ENCODE peak calls at places on chromosome 18, in six cellular contexts. B, S, J, V, U and N are unnamed samples. For H3K36me3, the result is how much of the 10 kb centered on the place peaks cover.

GRCh38 chr18:23324056-23324811 is 128.9 kb upstream of the RIOK3 start:
- DNase-seq in J (no peak), S (no peak), V (no peak), U (no peak), B (no peak), N (no peak)

GRCh38 chr18:61991836-61992235 is 99.0 kb upstream of the RNF152 start:
- DNase-seq in U (no peak), J (no peak), S (no peak), V (no peak), B (no peak), N (no peak)

GRCh38 chr18:56738184-56738583 is 87.0 kb downstream of the WDR7 start:
- DNase-seq in U (no peak), S (no peak), V (no peak), B (no peak), J (no peak), N (no peak)

GRCh38 chr18:70289351-70290330 is 796 bp downstream of the SOCS6 start:
- DNase-seq in V (no peak), J (peak), U (peak), B (peak), S (peak), N (peak)

GRCh38 chr18:61888622-61889021 is 4.2 kb downstream of the RNF152 start:
- DNase-seq in B (no peak), U (no peak), J (no peak), S (no peak), V (no peak), N (no peak)

GRCh38 chr18:22813648-22814328 is 119.3 kb upstream of the RBBP8 start:
- DNase-seq in V (no peak), U (no peak), B (no peak), J (no peak), S (no peak), N (no peak)

GRCh38 chr18:68033466-68033865 is 516.9 kb upstream of the DSEL start:
- DNase-seq in S (no peak), U (no peak), V (no peak), J (no peak), B (no peak), N (no peak)

GRCh38 chr18:21101172-21101571 is 10.4 kb downstream of the ROCK1 start:
- DNase-seq in V (no peak), U (no peak), B (no peak), S (no peak), J (no peak), N (no peak)

GRCh38 chr18:274313-274712 is 6.5 kb upstream of the THOC1 start:
- DNase-seq in B (no peak), S (no peak), V (no peak), U (no peak), J (no peak), N (no peak)

GRCh38 chr18:24014062-24014985 is at the start of gene TTC39C:
- DNase-seq in V (peak), U (peak), J (peak), B (peak), S (peak), N (peak)

GRCh38 chr18:5626130-5626880 is 82.5 kb upstream of the EPB41L3 start:
- DNase-seq in U (no peak), V (no peak), J (no peak), B (no peak), S (no peak), N (no peak)

GRCh38 chr18:1075310-1075709 is 170.6 kb downstream of the ADCYAP1 start:
- DNase-seq in J (no peak), U (no peak), V (no peak), B (no peak), S (no peak), N (no peak)

GRCh38 chr18:45865466-45865865 is 40.0 kb downstream of the SIGLEC15 start:
- DNase-seq in S (no peak), J (no peak), U (no peak), B (no peak), V (no peak), N (no peak)

GRCh38 chr18:45864081-45864480 is 38.6 kb downstream of the SIGLEC15 start:
- DNase-seq in V (no peak), U (no peak), J (no peak), B (no peak), S (no peak), N (no peak)

GRCh38 chr18:45861926-45862325 is 36.5 kb downstream of the SIGLEC15 start:
- DNase-seq in B (no peak), U (no peak), V (no peak), S (no peak), J (no peak), N (no peak)

GRCh38 chr18:45860971-45861370 is 35.5 kb downstream of the SIGLEC15 start:
- DNase-seq in V (no peak), B (no peak), J (no peak), S (no peak), U (no peak), N (no peak)

GRCh38 chr18:45863469-45863868 is 38.0 kb downstream of the SIGLEC15 start:
- DNase-seq in B (no peak), V (no peak), S (no peak), U (no peak), J (no peak), N (no peak)
- H3K36me3 ChIP-seq in B (under half), V (under half), S (under half), U (under half), J (half or more), N (under half)

DNA sequence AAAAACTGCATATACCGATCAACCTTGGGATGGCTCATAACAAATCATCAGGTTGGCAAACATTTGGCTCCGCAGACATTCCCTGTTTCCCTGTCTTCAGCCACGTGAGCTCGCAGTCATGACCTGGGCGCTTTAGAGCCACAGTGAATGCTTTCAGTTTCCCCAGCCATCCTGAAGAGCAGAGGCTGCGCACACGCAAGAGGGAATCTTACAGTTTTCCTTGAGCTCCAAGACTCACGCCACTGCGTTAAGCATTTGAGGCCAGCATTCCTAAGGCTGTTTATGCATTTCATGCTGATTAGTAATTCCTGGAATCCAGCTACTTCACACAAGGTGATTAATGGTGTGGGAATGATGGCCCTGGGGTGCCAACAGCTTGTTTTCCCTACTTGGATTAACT is 95.1 kb downstream of the MTCL1 start:
- DNase-seq in S (peak), V (no peak), J (no peak), U (no peak), B (no peak), N (no peak)
- H3K4me3 ChIP-seq in S (no peak), V (no peak), J (no peak), U (no peak), B (no peak), N (no peak)

GRCh38 chr18:55097406-55098170 is 138.3 kb upstream of the CCDC68 start:
- DNase-seq in S (no peak), V (no peak), J (no peak), U (no peak), B (no peak), N (no peak)

GRCh38 chr18:55093295-55093694 is 134.0 kb upstream of the CCDC68 start:
- DNase-seq in J (no peak), V (no peak), B (no peak), S (no peak), U (no peak), N (no peak)

GRCh38 chr18:55093808-55094207 is 134.5 kb upstream of the CCDC68 start:
- DNase-seq in V (no peak), B (no peak), S (no peak), U (no peak), J (no peak), N (no peak)

GRCh38 chr18:55095579-55095978 is 136.3 kb upstream of the CCDC68 start:
- DNase-seq in J (no peak), U (no peak), B (no peak), S (no peak), V (no peak), N (no peak)

DNA sequence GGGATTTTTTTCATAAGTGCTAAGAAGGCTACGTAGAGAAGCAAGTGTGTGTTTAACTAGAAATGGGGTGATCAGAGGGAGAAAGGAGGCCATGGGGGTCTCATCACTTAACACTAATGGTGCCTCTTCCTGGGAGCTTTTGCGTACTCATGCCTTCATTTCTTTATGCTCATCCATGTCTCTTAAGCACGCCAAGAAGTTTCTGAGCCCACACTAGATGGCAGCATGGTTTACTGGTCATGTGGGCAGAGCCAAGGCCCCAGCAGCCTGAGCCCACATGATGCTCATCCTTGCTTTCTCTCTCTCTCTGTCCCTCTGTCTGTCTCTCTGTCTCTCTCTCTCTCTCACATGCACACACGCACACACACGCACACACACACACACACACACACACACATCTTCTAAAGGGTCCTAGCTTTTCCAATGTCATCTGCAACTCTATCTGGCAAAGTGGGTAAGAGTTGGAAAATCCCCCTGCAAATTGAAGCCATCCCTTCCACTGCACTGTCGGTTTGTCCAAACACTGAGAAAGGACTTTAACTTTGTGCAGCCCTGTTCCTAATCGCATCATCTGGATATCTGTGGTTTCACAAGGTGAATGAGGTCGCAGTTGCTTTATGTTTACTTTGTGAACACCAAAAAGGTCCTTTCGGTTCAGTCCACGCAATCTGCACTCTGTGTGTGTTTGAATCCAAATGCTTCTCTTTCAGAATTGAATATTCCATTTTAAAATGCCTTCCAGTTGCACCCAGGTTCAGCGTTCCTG is 137.2 kb upstream of the CCDC68 start:
- DNase-seq in V (peak), U (no peak), S (no peak), J (no peak), B (peak), N (no peak)
- TF ChIP-seq CTCF in V (peak), U (no peak), S (no peak), J (no peak), B (no peak), N (peak)

DNA sequence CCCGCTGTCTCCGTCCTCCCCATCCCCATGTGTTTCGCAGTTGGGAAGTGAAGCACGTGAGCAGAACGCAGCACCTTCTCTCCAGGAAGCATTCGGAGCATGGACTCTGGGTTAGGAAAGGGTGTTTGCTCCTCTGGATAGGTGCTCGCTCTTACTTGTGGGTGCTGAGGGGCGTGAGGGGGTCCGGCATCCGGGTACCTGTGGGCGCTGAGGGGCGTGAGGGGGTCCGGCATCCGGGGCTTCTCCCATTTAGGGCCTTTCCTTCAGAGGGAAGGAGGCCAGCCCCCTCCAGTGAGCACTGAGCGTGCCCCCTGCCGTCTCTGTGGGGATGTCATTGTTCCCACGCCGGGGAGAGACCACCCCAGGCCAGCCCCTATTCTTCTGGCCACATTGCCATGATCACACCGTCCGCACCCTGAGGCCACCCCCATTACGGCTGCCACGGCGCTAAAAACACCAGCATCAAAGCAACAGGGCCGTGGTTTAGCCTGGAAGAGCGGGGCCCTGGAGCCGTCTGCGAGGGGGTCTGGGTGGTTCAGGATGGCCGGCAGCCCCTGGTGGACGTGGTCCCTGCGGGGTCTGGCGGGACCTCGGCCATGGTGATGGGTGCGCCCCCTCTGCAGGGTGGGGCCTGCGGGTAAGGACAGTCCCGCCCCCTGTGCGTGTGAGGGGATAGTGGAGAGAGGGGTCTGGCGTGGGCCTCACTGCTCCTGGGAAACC is 41.0 kb downstream of the NFATC1 start:
- DNase-seq in V (no peak), U (no peak), B (no peak), S (no peak), J (no peak), N (no peak)
- H3K36me3 ChIP-seq in V (under half), U (under half), B (under half), S (under half), J (under half), N (under half)